ENCODE peak calls at places on chromosome 1, in eight cellular contexts. S is cardiac muscle cell; M is stimulated activated CD8-positive, alpha-beta memory T cell treated with anti-CD3 and anti-CD28 coated beads, Interleukin-15, amount 100 ng/mL, for 1 hour; I is HEK293T; O is RWPE1; T is M059J; E is nucleus accumbens; N is GM10248. D is an unnamed sample.

GRCh38 chr1:201025571-201026002 is 2.1 kb upstream of the KIF21B start:
- DNase-seq in S (peak), M (no peak), I (peak), O (no peak), T (peak), E (no peak), N (peak), D (no peak)

GRCh38 chr1:83905315-83905907 is 93.5 kb downstream of the TTLL7 start:
- DNase-seq in S (peak), M (no peak), I (no peak), O (peak), T (peak), E (no peak), N (peak), D (peak)

GRCh38 chr1:114334297-114334696 is 176.7 kb downstream of the TRIM33 start:
- DNase-seq in S (no peak), M (no peak), I (no peak), O (no peak), T (no peak), E (no peak), N (no peak), D (no peak)

GRCh38 chr1:91754348-91754747 is 131.6 kb downstream of the TGFBR3 start:
- DNase-seq in S (peak), M (no peak), I (no peak), O (peak), T (peak), E (peak), N (peak), D (no peak)

GRCh38 chr1:162631546-162632233 is 574 bp upstream of the DDR2 start:
- DNase-seq in S (peak), M (no peak), I (peak), O (no peak), T (peak), E (no peak), N (no peak), D (no peak)

GRCh38 chr1:216929870-216930582 is 206.8 kb upstream of the ESRRG start:
- DNase-seq in S (peak), M (no peak), I (no peak), O (peak), T (peak), E (no peak), N (no peak), D (no peak)

GRCh38 chr1:24735156-24735618 is 10.1 kb upstream of the CLIC4 start:
- DNase-seq in S (no peak), M (no peak), I (no peak), O (no peak), T (no peak), E (no peak), N (no peak), D (no peak)

GRCh38 chr1:201436461-201436860 is 14.9 kb upstream of the TNNI1 start:
- DNase-seq in S (no peak), M (no peak), I (peak), O (no peak), T (peak), E (no peak), N (no peak), D (no peak)

GRCh38 chr1:220271706-220272046 is 577 bp downstream of the RAB3GAP2 start:
- DNase-seq in S (peak), M (no peak), I (peak), O (peak), T (peak), E (peak), N (no peak), D (peak)

GRCh38 chr1:18783705-18784522 is 75.5 kb downstream of the TAS1R2 start:
- DNase-seq in S (peak), M (no peak), I (no peak), O (no peak), T (no peak), E (no peak), N (no peak), D (no peak)

GRCh38 chr1:60171793-60172192 is 98.2 kb upstream of the C1orf87 start:
- DNase-seq in S (peak), M (no peak), I (no peak), O (no peak), T (peak), E (no peak), N (no peak), D (no peak)

GRCh38 chr1:227776277-227776676 is 39.2 kb upstream of the PRSS38 start:
- DNase-seq in S (peak), M (no peak), I (no peak), O (no peak), T (peak), E (no peak), N (no peak), D (no peak)

GRCh38 chr1:183543619-183544204 is 46.5 kb downstream of the NCF2 start:
- DNase-seq in S (peak), M (no peak), I (peak), O (peak), T (peak), E (no peak), N (peak), D (peak)

GRCh38 chr1:247110627-247111258 is 6.6 kb upstream of the ZNF669 start:
- DNase-seq in S (no peak), M (no peak), I (no peak), O (no peak), T (no peak), E (no peak), N (no peak), D (no peak)